ENCODE peak calls at places on chromosome 7, in four cellular contexts. One of them, this sample, is unnamed.

GRCh38 chr7:35446091-35446490 is 192.2 kb upstream of the TBX20 start:
- DNase-seq in GM12878: no peak
- DNase-seq in SK-N-SH: no peak
- DNase-seq in H1: no peak
- DNase-seq in this sample: no peak

GRCh38 chr7:14833707-14834106 is 68.8 kb downstream of the DGKB start:
- DNase-seq in GM12878: no peak
- DNase-seq in H1: no peak
- DNase-seq in SK-N-SH: no peak
- DNase-seq in this sample: no peak

GRCh38 chr7:2523941-2524807 is 4.6 kb downstream of the LFNG start:
- DNase-seq in SK-N-SH: peak
- DNase-seq in GM12878: no peak
- DNase-seq in H1: no peak
- DNase-seq in this sample: peak

GRCh38 chr7:823639-824038 is 8.6 kb upstream of the SUN1 start:
- DNase-seq in SK-N-SH: peak
- DNase-seq in GM12878: no peak
- DNase-seq in H1: no peak
- DNase-seq in this sample: no peak

GRCh38 chr7:151571471-151571870 is 51.8 kb upstream of the RHEB start:
- DNase-seq in H1: no peak
- DNase-seq in GM12878: no peak
- DNase-seq in SK-N-SH: no peak
- DNase-seq in this sample: no peak

GRCh38 chr7:56077681-56078080 is 13.6 kb downstream of the SUMF2 start:
- DNase-seq in SK-N-SH: no peak
- DNase-seq in GM12878: no peak
- DNase-seq in H1: no peak
- DNase-seq in this sample: no peak

GRCh38 chr7:34675749-34676374 is 17.8 kb downstream of the NPSR1 start:
- DNase-seq in GM12878: peak
- DNase-seq in H1: no peak
- DNase-seq in SK-N-SH: peak
- DNase-seq in this sample: peak

GRCh38 chr7:66198956-66199355 is 6.2 kb upstream of the TPST1 start:
- DNase-seq in GM12878: no peak
- DNase-seq in H1: no peak
- DNase-seq in SK-N-SH: no peak
- DNase-seq in this sample: no peak

GRCh38 chr7:91850455-91850854 is 30.0 kb downstream of the MTERF1 start:
- DNase-seq in H1: no peak
- DNase-seq in SK-N-SH: no peak
- DNase-seq in GM12878: no peak
- DNase-seq in this sample: no peak

GRCh38 chr7:101628522-101628921 is 574 bp downstream of the MYL10 start:
- DNase-seq in H1: no peak
- DNase-seq in SK-N-SH: peak
- DNase-seq in GM12878: no peak
- DNase-seq in this sample: no peak

GRCh38 chr7:123460616-123461015 is 73.8 kb downstream of the IQUB start:
- DNase-seq in SK-N-SH: no peak
- DNase-seq in H1: no peak
- DNase-seq in GM12878: no peak
- DNase-seq in this sample: no peak

GRCh38 chr7:42212541-42213090 is 24.4 kb downstream of the GLI3 start:
- DNase-seq in GM12878: no peak
- DNase-seq in SK-N-SH: no peak
- DNase-seq in H1: no peak
- DNase-seq in this sample: no peak

GRCh38 chr7:114931656-114932011 is 9.7 kb downstream of the MDFIC start:
- DNase-seq in GM12878: no peak
- DNase-seq in SK-N-SH: no peak
- DNase-seq in H1: no peak
- DNase-seq in this sample: no peak

GRCh38 chr7:47253650-47254080 is 328.2 kb downstream of the TNS3 start:
- DNase-seq in GM12878: no peak
- DNase-seq in H1: no peak
- DNase-seq in SK-N-SH: peak
- DNase-seq in this sample: peak

GRCh38 chr7:94047965-94048364 is 43.8 kb upstream of the BET1 start:
- DNase-seq in GM12878: no peak
- DNase-seq in SK-N-SH: no peak
- DNase-seq in H1: no peak
- DNase-seq in this sample: no peak

GRCh38 chr7:150971242-150972048 is 6.7 kb downstream of the KCNH2 start:
- DNase-seq in SK-N-SH: peak
- DNase-seq in H1: no peak
- DNase-seq in GM12878: no peak
- DNase-seq in this sample: peak

GRCh38 chr7:134473861-134474291 is 15.0 kb upstream of the AKR1B1 start:
- DNase-seq in SK-N-SH: no peak
- DNase-seq in GM12878: no peak
- DNase-seq in H1: no peak
- DNase-seq in this sample: no peak

GRCh38 chr7:155914341-155914740 is 102.1 kb upstream of the SHH start:
- DNase-seq in H1: no peak
- DNase-seq in SK-N-SH: no peak
- DNase-seq in GM12878: no peak
- DNase-seq in this sample: no peak

GRCh38 chr7:115546790-115547189 is 483.8 kb downstream of the TFEC start:
- DNase-seq in H1: no peak
- DNase-seq in SK-N-SH: no peak
- DNase-seq in GM12878: no peak
- DNase-seq in this sample: no peak

GRCh38 chr7:15723840-15724239 is 37.4 kb upstream of the MEOX2 start:
- DNase-seq in SK-N-SH: no peak
- DNase-seq in H1: no peak
- DNase-seq in GM12878: no peak
- DNase-seq in this sample: no peak

GRCh38 chr7:131241381-131241780 is 86.3 kb upstream of the MKLN1 start:
- DNase-seq in SK-N-SH: no peak
- DNase-seq in GM12878: no peak
- DNase-seq in H1: no peak
- DNase-seq in this sample: no peak

GRCh38 chr7:22676385-22676784 is 50.6 kb upstream of the IL6 start:
- DNase-seq in H1: no peak
- DNase-seq in SK-N-SH: no peak
- DNase-seq in GM12878: no peak
- DNase-seq in this sample: no peak

GRCh38 chr7:25318077-25318476 is 89.8 kb upstream of the NPVF start:
- DNase-seq in H1: no peak
- DNase-seq in SK-N-SH: no peak
- DNase-seq in GM12878: no peak
- DNase-seq in this sample: no peak

GRCh38 chr7:681551-682307 is 44.8 kb upstream of the DNAAF5 start:
- DNase-seq in GM12878: no peak
- DNase-seq in H1: no peak
- DNase-seq in SK-N-SH: no peak
- DNase-seq in this sample: no peak

GRCh38 chr7:77328669-77329068 is 87.5 kb downstream of the GSAP start:
- DNase-seq in SK-N-SH: no peak
- DNase-seq in GM12878: no peak
- DNase-seq in H1: no peak
- DNase-seq in this sample: no peak

GRCh38 chr7:77327932-77328628 is 88.1 kb downstream of the GSAP start:
- DNase-seq in GM12878: no peak
- DNase-seq in H1: no peak
- DNase-seq in SK-N-SH: no peak
- DNase-seq in this sample: no peak

GRCh38 chr7:77329466-77330168 is 86.5 kb downstream of the GSAP start:
- DNase-seq in GM12878: no peak
- DNase-seq in SK-N-SH: no peak
- DNase-seq in H1: no peak
- DNase-seq in this sample: no peak

GRCh38 chr7:77326131-77326530 is 90.0 kb downstream of the GSAP start:
- DNase-seq in H1: no peak
- DNase-seq in GM12878: no peak
- DNase-seq in SK-N-SH: no peak
- DNase-seq in this sample: no peak

DNA sequence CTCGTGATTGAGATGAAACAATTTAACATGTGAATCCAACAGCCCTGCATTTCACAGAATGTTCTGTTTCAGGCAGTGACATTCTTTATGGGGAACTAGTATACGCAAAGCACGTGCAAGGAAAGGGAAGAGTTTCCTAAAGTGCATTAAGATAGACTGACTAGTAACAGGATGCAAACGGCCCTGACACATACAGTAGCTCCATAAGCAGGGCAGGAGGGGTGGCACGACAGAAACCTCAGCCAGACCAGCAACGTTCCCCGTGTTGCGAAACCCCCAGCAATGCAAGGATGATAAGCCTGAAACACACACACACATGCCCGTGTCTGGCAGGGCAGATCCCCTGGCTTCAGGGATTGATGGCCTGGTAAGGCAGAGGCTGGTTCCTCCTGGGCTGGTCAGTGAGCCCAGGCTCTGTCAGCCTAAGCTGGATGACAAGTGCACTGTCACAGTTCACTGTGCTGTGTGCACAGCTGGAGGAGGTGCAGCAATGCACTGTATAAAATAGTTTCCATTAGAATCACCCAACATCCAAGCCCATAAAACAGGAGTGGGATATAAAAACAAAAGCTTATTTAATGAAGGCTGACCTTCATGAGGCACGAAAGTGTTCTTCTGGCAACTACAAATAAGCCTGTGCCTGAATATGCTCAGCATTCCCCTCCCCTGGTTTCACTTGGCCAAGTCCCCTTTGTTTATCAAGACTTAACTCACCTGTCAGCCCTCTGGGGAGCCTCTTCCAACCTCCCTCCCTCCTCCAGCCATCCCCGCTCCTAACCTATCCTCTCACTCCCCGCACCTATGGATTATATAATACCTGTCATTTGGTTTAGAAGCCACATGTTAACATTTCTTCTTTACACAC is 88.8 kb downstream of the GSAP start:
- DNase-seq in GM12878: no peak
- DNase-seq in H1: no peak
- DNase-seq in SK-N-SH: peak
- DNase-seq in this sample: no peak
- TF ChIP-seq SIN3A in GM12878: no peak
- TF ChIP-seq SIN3A in H1: no peak
- TF ChIP-seq SIN3A in SK-N-SH: no peak
- TF ChIP-seq SIN3A in this sample: no peak

DNA sequence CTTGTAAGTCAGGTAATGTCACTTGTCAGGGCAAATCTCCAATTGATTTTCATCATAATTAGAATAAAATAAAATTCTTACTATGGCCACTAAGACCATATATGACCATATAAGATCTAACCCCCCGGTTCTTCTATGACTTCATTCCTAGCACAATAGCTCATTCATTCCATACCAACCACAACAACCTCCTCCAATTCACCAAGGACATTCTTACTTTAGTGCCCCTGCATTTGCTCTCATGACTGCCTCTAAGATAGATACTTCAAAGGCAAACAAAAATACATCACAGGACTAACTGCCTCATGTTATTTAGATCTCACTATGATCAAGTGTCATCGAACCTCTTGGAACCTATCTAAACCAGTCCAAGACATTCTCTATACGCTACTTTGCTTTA is 90.8 kb downstream of the SNX13 start:
- DNase-seq in SK-N-SH: no peak
- DNase-seq in GM12878: no peak
- DNase-seq in H1: no peak
- DNase-seq in this sample: no peak
- TF ChIP-seq NRF1 in SK-N-SH: no peak
- TF ChIP-seq NRF1 in GM12878: no peak
- TF ChIP-seq NRF1 in H1: no peak
- TF ChIP-seq NRF1 in this sample: no peak

GRCh38 chr7:107889992-107890391 is 991 bp upstream of the DLD start:
- DNase-seq in H1: no peak
- DNase-seq in SK-N-SH: peak
- DNase-seq in GM12878: no peak
- DNase-seq in this sample: peak

GRCh38 chr7:107891619-107892366 is 810 bp downstream of the DLD start:
- DNase-seq in H1: no peak
- DNase-seq in GM12878: no peak
- DNase-seq in SK-N-SH: no peak
- DNase-seq in this sample: peak

GRCh38 chr7:107890493-107890961 is 456 bp upstream of the DLD start:
- DNase-seq in GM12878: no peak
- DNase-seq in H1: no peak
- DNase-seq in SK-N-SH: peak
- DNase-seq in this sample: no peak

GRCh38 chr7:107890962-107891618 is at the start of gene DLD:
- DNase-seq in GM12878: peak
- DNase-seq in SK-N-SH: peak
- DNase-seq in H1: peak
- DNase-seq in this sample: peak
- TF ChIP-seq SIN3A in GM12878: no peak
- TF ChIP-seq SIN3A in SK-N-SH: peak
- TF ChIP-seq SIN3A in H1: peak
- TF ChIP-seq SIN3A in this sample: peak

DNA sequence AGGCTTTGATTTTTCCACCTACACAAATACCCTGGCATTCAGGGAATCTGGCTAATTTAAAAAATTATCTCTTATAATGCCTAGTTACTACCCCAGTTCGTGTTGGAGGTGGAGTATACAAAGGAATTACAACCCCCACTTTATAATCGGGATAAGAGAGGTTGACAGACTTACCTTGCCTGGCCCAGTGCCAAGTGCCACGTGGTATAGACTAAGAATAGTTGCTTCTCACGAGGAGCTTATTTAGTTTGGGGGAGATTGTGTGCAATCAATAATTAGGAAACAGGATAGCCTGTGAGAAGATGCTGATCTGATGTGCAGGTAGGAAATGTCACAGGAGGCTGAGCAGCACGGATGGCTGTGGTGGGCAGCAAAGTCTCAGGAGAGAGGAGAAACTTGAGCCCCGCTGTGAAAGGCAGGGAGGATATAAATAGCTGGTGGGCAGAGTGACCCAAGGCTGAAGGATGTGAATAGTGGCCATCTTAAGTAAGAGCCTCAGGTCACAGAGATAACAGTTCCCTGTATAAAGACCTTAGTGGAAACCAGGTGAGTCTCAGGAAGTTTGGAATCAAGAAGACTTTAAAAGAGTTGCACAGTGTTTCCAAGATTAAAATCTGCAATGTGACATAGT is 11.3 kb upstream of the ATXN7L1 start:
- DNase-seq in GM12878: no peak
- DNase-seq in H1: no peak
- DNase-seq in SK-N-SH: no peak
- DNase-seq in this sample: no peak
- TF ChIP-seq NRF1 in GM12878: no peak
- TF ChIP-seq NRF1 in H1: no peak
- TF ChIP-seq NRF1 in SK-N-SH: no peak
- TF ChIP-seq NRF1 in this sample: no peak

GRCh38 chr7:111068618-111069017 is 22.3 kb upstream of the LRRN3 start:
- DNase-seq in GM12878: no peak
- DNase-seq in SK-N-SH: no peak
- DNase-seq in H1: no peak
- DNase-seq in this sample: no peak

GRCh38 chr7:111074772-111075152 is 16.2 kb upstream of the LRRN3 start:
- DNase-seq in GM12878: no peak
- DNase-seq in SK-N-SH: no peak
- DNase-seq in H1: no peak
- DNase-seq in this sample: no peak

GRCh38 chr7:111074071-111074771 is 16.7 kb upstream of the LRRN3 start:
- DNase-seq in GM12878: no peak
- DNase-seq in SK-N-SH: no peak
- DNase-seq in H1: no peak
- DNase-seq in this sample: no peak

GRCh38 chr7:111067682-111068081 is 23.2 kb upstream of the LRRN3 start:
- DNase-seq in SK-N-SH: no peak
- DNase-seq in GM12878: no peak
- DNase-seq in H1: no peak
- DNase-seq in this sample: no peak

GRCh38 chr7:111071556-111071955 is 19.4 kb upstream of the LRRN3 start:
- DNase-seq in GM12878: no peak
- DNase-seq in SK-N-SH: no peak
- DNase-seq in H1: no peak
- DNase-seq in this sample: no peak
- TF ChIP-seq SIN3A in GM12878: no peak
- TF ChIP-seq SIN3A in SK-N-SH: no peak
- TF ChIP-seq SIN3A in H1: no peak
- TF ChIP-seq SIN3A in this sample: no peak

This sample was measured in K562.